ENCODE peak calls at places on chromosomes 12 and 14, in eight cellular contexts. U is MCF 10A; F is T-helper 1 cell; R is fibroblast of the aortic adventitia; V is pulmonary artery endothelial cell; Y is activated CD4-positive, alpha-beta T cell treated with anti-CD3 and anti-CD28 coated beads, Interleukin-2, amount 50 U/mL, for 48 hours; J is NCI-H1092; X is endothelial cell. C is an unnamed sample.

GRCh38 chr14:93115920-93116675 is at the start of gene ITPK1:
- DNase-seq in Y (peak; percentile 60), J (peak; percentile 9), V (no peak), X (peak; percentile 29), U (peak; percentile 51), R (peak; percentile 35), F (peak; percentile 59), C (peak; percentile 66)

GRCh38 chr14:75335588-75335987 is 57.0 kb downstream of the FOS start:
- DNase-seq in F (no peak), J (peak; percentile 35), R (no peak), Y (no peak), V (no peak), X (no peak), U (no peak), C (no peak)

GRCh38 chr12:115511971-115512370 is 765.5 kb downstream of the MED13L start:
- DNase-seq in R (no peak), F (no peak), J (no peak), X (no peak), Y (no peak), V (no peak), U (no peak), C (no peak)

GRCh38 chr12:1919284-1919683 is 832 bp upstream of the CACNA2D4 start:
- DNase-seq in J (no peak), U (no peak), X (no peak), V (no peak), F (no peak), R (no peak), Y (no peak), C (peak; percentile 7)

GRCh38 chr14:61334197-61334701 is 12.9 kb downstream of the PRKCH start:
- DNase-seq in Y (no peak), X (no peak), R (no peak), U (no peak), J (no peak), F (no peak), V (no peak), C (no peak)

GRCh38 chr12:96375841-96376249 is 24.4 kb downstream of the CDK17 start:
- DNase-seq in J (no peak), U (no peak), X (no peak), V (no peak), F (no peak), R (peak; percentile 36), Y (no peak), C (no peak)

GRCh38 chr14:26765768-26766550 is 168.1 kb upstream of the NOVA1 start:
- DNase-seq in F (no peak), Y (no peak), U (peak; percentile 34), X (no peak), J (no peak), R (peak; percentile 96), V (no peak), C (no peak)

GRCh38 chr14:56844603-56845002 is 34.3 kb upstream of the OTX2 start:
- DNase-seq in F (no peak), J (no peak), X (no peak), R (no peak), V (no peak), Y (no peak), U (no peak), C (no peak)

GRCh38 chr14:49640540-49641417 is 5.7 kb upstream of the DNAAF2 start:
- DNase-seq in Y (no peak), U (no peak), F (no peak), X (no peak), V (no peak), J (no peak), R (no peak), C (no peak)

GRCh38 chr12:57160741-57161140 is 13.3 kb upstream of the LRP1-AS start:
- DNase-seq in Y (no peak), F (no peak), U (no peak), R (no peak), V (no peak), X (no peak), J (no peak), C (no peak)

GRCh38 chr12:12745576-12746211 is 28.5 kb downstream of the CDKN1B start:
- DNase-seq in R (no peak), U (no peak), Y (no peak), V (no peak), J (no peak), X (no peak), F (no peak), C (no peak)